ENCODE peak calls at places on chromosomes 3 and 15, in five cellular contexts. One of them, this sample, is unnamed.

GRCh38 chr15:51046016-51046415 is 48.7 kb downstream of the TNFAIP8L3 start:
- DNase-seq in A549: no peak
- DNase-seq in mucosa of descending colon: no peak
- DNase-seq in cardiac muscle cell: no peak
- DNase-seq in WERI-Rb-1: no peak
- DNase-seq in this sample: no peak

GRCh38 chr3:29430558-29430971 is 149.7 kb downstream of the RBMS3 start:
- DNase-seq in WERI-Rb-1: no peak
- DNase-seq in A549: peak
- DNase-seq in mucosa of descending colon: no peak
- DNase-seq in cardiac muscle cell: no peak
- DNase-seq in this sample: no peak

GRCh38 chr3:43043793-43044192 is 62.1 kb downstream of the POMGNT2 start:
- DNase-seq in WERI-Rb-1: no peak
- DNase-seq in cardiac muscle cell: no peak
- DNase-seq in A549: no peak
- DNase-seq in mucosa of descending colon: no peak
- DNase-seq in this sample: no peak

GRCh38 chr3:122100591-122101491 is 45.7 kb downstream of the CD86 start:
- DNase-seq in A549: peak
- DNase-seq in cardiac muscle cell: no peak
- DNase-seq in mucosa of descending colon: no peak
- DNase-seq in WERI-Rb-1: no peak
- DNase-seq in this sample: peak

GRCh38 chr3:180223268-180223667 is 186.5 kb upstream of the PEX5L start:
- DNase-seq in mucosa of descending colon: no peak
- DNase-seq in WERI-Rb-1: no peak
- DNase-seq in A549: no peak
- DNase-seq in cardiac muscle cell: no peak
- DNase-seq in this sample: no peak

GRCh38 chr3:35651456-35651855 is 12.1 kb downstream of the ARPP21 start:
- DNase-seq in A549: no peak
- DNase-seq in WERI-Rb-1: no peak
- DNase-seq in mucosa of descending colon: no peak
- DNase-seq in cardiac muscle cell: no peak
- DNase-seq in this sample: no peak

GRCh38 chr3:48402281-48402732 is 27.6 kb downstream of the PLXNB1 start:
- DNase-seq in mucosa of descending colon: peak
- DNase-seq in A549: no peak
- DNase-seq in cardiac muscle cell: no peak
- DNase-seq in WERI-Rb-1: peak
- DNase-seq in this sample: peak

GRCh38 chr3:49238274-49239127 is 38.5 kb downstream of the C3orf62 start:
- DNase-seq in A549: no peak
- DNase-seq in cardiac muscle cell: peak
- DNase-seq in WERI-Rb-1: no peak
- DNase-seq in mucosa of descending colon: no peak
- DNase-seq in this sample: peak

GRCh38 chr3:32313169-32313568 is 74.7 kb downstream of the CMTM8 start:
- DNase-seq in WERI-Rb-1: no peak
- DNase-seq in cardiac muscle cell: no peak
- DNase-seq in mucosa of descending colon: no peak
- DNase-seq in A549: no peak
- DNase-seq in this sample: no peak

GRCh38 chr3:193744048-193744821 is 151.2 kb downstream of the OPA1 start:
- DNase-seq in WERI-Rb-1: no peak
- DNase-seq in mucosa of descending colon: no peak
- DNase-seq in cardiac muscle cell: peak
- DNase-seq in A549: peak
- DNase-seq in this sample: peak

GRCh38 chr3:193742628-193743027 is 149.6 kb downstream of the OPA1 start:
- DNase-seq in mucosa of descending colon: no peak
- DNase-seq in WERI-Rb-1: no peak
- DNase-seq in A549: no peak
- DNase-seq in cardiac muscle cell: no peak
- DNase-seq in this sample: no peak

GRCh38 chr3:193743702-193744047 is 150.7 kb downstream of the OPA1 start:
- DNase-seq in A549: peak
- DNase-seq in cardiac muscle cell: no peak
- DNase-seq in WERI-Rb-1: no peak
- DNase-seq in mucosa of descending colon: no peak
- DNase-seq in this sample: peak

GRCh38 chr3:193746832-193747231 is 153.8 kb downstream of the OPA1 start:
- DNase-seq in mucosa of descending colon: no peak
- DNase-seq in cardiac muscle cell: no peak
- DNase-seq in WERI-Rb-1: no peak
- DNase-seq in A549: no peak
- DNase-seq in this sample: no peak

GRCh38 chr3:193744822-193745684 is 152.0 kb downstream of the OPA1 start:
- DNase-seq in A549: no peak
- DNase-seq in cardiac muscle cell: peak
- DNase-seq in mucosa of descending colon: no peak
- DNase-seq in WERI-Rb-1: no peak
- DNase-seq in this sample: no peak
- H3K4me3 ChIP-seq in A549: no peak
- H3K4me3 ChIP-seq in cardiac muscle cell: no peak
- H3K4me3 ChIP-seq in mucosa of descending colon: no peak
- H3K4me3 ChIP-seq in WERI-Rb-1: no peak
- H3K4me3 ChIP-seq in this sample: no peak

GRCh38 chr3:142447852-142448315 is at the start of gene XRN1:
- DNase-seq in WERI-Rb-1: peak
- DNase-seq in mucosa of descending colon: peak
- DNase-seq in cardiac muscle cell: peak
- DNase-seq in A549: peak
- DNase-seq in this sample: peak

GRCh38 chr3:142450881-142451280 is 3.0 kb upstream of the XRN1 start:
- DNase-seq in cardiac muscle cell: no peak
- DNase-seq in WERI-Rb-1: no peak
- DNase-seq in A549: no peak
- DNase-seq in mucosa of descending colon: no peak
- DNase-seq in this sample: peak

GRCh38 chr3:142447308-142447851 is 457 bp downstream of the XRN1 start:
- DNase-seq in mucosa of descending colon: peak
- DNase-seq in A549: peak
- DNase-seq in cardiac muscle cell: peak
- DNase-seq in WERI-Rb-1: no peak
- DNase-seq in this sample: peak

GRCh38 chr3:142448424-142448823 is 587 bp upstream of the XRN1 start:
- DNase-seq in A549: no peak
- DNase-seq in mucosa of descending colon: no peak
- DNase-seq in cardiac muscle cell: no peak
- DNase-seq in WERI-Rb-1: no peak
- DNase-seq in this sample: no peak

DNA sequence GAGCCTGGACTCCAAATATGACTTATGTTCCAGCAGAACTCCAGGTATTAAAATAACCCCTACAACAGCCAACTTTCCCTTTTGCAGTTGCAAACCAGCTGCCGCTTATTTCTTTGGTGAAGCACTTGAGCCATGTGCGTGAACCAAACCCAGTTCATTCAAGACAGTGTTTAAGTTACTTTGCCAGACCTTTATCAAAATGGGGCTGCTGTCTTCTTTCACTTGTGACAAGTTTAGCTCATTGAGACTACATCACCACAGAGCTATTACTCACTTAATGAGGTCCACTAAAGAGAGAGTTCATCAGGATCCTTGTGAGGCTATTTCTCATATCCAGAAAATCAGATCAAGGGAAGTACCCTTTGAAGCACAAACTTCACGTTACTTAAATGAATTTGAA is 2.4 kb upstream of the XRN1 start:
- DNase-seq in WERI-Rb-1: no peak
- DNase-seq in mucosa of descending colon: no peak
- DNase-seq in A549: no peak
- DNase-seq in cardiac muscle cell: no peak
- DNase-seq in this sample: no peak
- TF ChIP-seq CTCF in WERI-Rb-1: no peak
- TF ChIP-seq CTCF in mucosa of descending colon: no peak
- TF ChIP-seq CTCF in A549: no peak
- TF ChIP-seq CTCF in cardiac muscle cell: no peak
- TF ChIP-seq CTCF in this sample: no peak

DNA sequence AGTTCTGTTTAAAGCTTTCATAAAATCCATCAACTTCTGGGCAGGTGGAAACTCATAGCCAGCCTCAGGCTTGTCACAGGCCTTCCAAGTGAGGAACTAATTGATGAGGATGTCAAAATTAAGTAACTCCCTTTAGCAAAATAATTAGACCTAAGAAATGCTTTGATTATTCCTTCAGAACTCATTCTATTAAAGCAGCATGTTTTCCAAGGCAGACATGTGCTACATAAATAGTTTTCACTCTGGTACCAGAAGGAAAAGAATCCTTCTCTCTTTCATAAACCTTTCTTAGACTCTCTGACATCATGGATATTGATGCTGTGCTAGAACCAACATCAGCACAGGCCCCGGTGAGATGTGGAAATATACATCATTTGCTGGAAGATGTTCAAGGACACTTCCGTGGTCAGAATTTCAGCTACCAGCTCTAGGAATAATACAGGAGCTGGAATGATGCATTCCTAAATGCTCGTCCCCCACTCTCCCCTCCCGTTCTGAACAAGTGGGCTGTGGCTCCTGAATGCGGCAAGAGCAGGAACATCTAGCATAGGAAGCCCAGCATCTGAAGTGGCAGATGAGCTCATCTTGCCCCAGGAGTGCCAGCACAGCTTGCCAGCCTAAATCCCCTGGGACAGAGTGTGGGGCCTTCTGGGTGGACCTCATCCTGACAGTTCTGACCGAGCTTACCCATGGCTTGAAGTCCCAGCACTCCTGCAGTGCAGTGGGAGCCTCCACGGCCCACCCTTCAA is 82.4 kb downstream of the WWTR1 start:
- DNase-seq in mucosa of descending colon: no peak
- DNase-seq in A549: peak
- DNase-seq in WERI-Rb-1: no peak
- DNase-seq in cardiac muscle cell: no peak
- DNase-seq in this sample: peak
- H3K4me3 ChIP-seq in mucosa of descending colon: no peak
- H3K4me3 ChIP-seq in A549: peak
- H3K4me3 ChIP-seq in WERI-Rb-1: no peak
- H3K4me3 ChIP-seq in cardiac muscle cell: no peak
- H3K4me3 ChIP-seq in this sample: no peak

GRCh38 chr15:70517194-70517590 is 246.2 kb downstream of the UACA start:
- DNase-seq in A549: no peak
- DNase-seq in WERI-Rb-1: no peak
- DNase-seq in cardiac muscle cell: no peak
- DNase-seq in mucosa of descending colon: peak
- DNase-seq in this sample: peak

GRCh38 chr15:70518201-70519003 is 245.0 kb downstream of the UACA start:
- DNase-seq in WERI-Rb-1: no peak
- DNase-seq in cardiac muscle cell: no peak
- DNase-seq in A549: no peak
- DNase-seq in mucosa of descending colon: no peak
- DNase-seq in this sample: no peak

GRCh38 chr15:70519004-70519365 is 244.4 kb downstream of the UACA start:
- DNase-seq in WERI-Rb-1: no peak
- DNase-seq in A549: no peak
- DNase-seq in mucosa of descending colon: no peak
- DNase-seq in cardiac muscle cell: no peak
- DNase-seq in this sample: no peak

GRCh38 chr15:70514236-70514635 is 249.1 kb downstream of the UACA start:
- DNase-seq in cardiac muscle cell: no peak
- DNase-seq in A549: no peak
- DNase-seq in mucosa of descending colon: no peak
- DNase-seq in WERI-Rb-1: no peak
- DNase-seq in this sample: no peak

DNA sequence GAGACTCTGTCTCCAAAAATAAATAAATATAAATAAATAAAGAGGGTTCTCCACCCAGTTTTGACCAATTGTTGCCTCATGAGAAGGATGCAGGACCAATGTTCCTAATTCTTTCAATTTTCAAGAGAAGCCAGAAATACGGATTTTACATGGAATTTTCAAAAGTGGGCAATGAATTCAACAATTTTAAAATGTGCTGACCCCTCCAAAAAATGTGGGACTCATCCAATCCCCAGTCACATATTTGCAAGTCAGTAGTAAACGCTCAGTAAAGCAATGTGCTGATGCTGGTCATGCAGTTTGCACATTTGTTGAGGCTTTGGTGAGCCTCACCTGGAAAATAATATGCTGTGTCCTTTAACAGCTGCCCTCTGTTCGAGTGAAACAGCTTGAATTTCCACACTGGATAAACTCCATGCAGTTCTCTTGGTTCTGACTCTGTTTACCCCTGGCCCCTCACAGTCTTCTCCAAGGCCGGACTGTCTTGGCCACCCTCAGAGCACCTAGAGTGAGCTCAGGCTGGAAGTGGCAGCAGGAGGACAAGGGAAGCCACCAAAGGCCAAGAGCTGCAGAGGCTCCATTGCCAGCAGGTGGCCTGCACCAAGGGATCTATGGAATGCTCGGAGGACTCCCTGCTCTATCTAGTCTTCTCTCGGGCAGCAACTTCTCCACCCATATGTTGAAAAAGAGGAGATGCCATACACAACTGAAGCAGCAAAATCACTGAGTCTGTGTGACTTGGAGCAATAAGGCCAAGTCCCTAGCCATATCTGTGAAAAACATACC is 246.8 kb downstream of the UACA start:
- DNase-seq in mucosa of descending colon: no peak
- DNase-seq in A549: no peak
- DNase-seq in cardiac muscle cell: no peak
- DNase-seq in WERI-Rb-1: no peak
- DNase-seq in this sample: no peak
- TF ChIP-seq CTCF in mucosa of descending colon: no peak
- TF ChIP-seq CTCF in A549: no peak
- TF ChIP-seq CTCF in cardiac muscle cell: no peak
- TF ChIP-seq CTCF in WERI-Rb-1: peak
- TF ChIP-seq CTCF in this sample: peak

GRCh38 chr3:129938140-129938930 is 36.2 kb upstream of the TRH start:
- DNase-seq in A549: no peak
- DNase-seq in mucosa of descending colon: no peak
- DNase-seq in cardiac muscle cell: no peak
- DNase-seq in WERI-Rb-1: peak
- DNase-seq in this sample: no peak

GRCh38 chr3:129937717-129938116 is 36.8 kb upstream of the TRH start:
- DNase-seq in A549: no peak
- DNase-seq in cardiac muscle cell: no peak
- DNase-seq in WERI-Rb-1: no peak
- DNase-seq in mucosa of descending colon: no peak
- DNase-seq in this sample: no peak

GRCh38 chr3:129933471-129933870 is 40.0 kb upstream of the TMCC1 start:
- DNase-seq in mucosa of descending colon: no peak
- DNase-seq in A549: no peak
- DNase-seq in cardiac muscle cell: no peak
- DNase-seq in WERI-Rb-1: no peak
- DNase-seq in this sample: no peak

GRCh38 chr3:129934234-129935123 is 40.0 kb upstream of the TRH start:
- DNase-seq in A549: peak
- DNase-seq in cardiac muscle cell: peak
- DNase-seq in WERI-Rb-1: no peak
- DNase-seq in mucosa of descending colon: peak
- DNase-seq in this sample: peak

GRCh38 chr3:129936757-129937156 is 37.8 kb upstream of the TRH start:
- DNase-seq in WERI-Rb-1: no peak
- DNase-seq in cardiac muscle cell: no peak
- DNase-seq in mucosa of descending colon: peak
- DNase-seq in A549: peak
- DNase-seq in this sample: peak
- H3K4me3 ChIP-seq in WERI-Rb-1: no peak
- H3K4me3 ChIP-seq in cardiac muscle cell: no peak
- H3K4me3 ChIP-seq in mucosa of descending colon: no peak
- H3K4me3 ChIP-seq in A549: peak
- H3K4me3 ChIP-seq in this sample: peak

GRCh38 chr3:187852842-187853727 is 107.8 kb upstream of the BCL6 start:
- DNase-seq in WERI-Rb-1: no peak
- DNase-seq in mucosa of descending colon: no peak
- DNase-seq in cardiac muscle cell: no peak
- DNase-seq in A549: peak
- DNase-seq in this sample: peak
- TF ChIP-seq CTCF in WERI-Rb-1: no peak
- TF ChIP-seq CTCF in mucosa of descending colon: no peak
- TF ChIP-seq CTCF in cardiac muscle cell: no peak
- TF ChIP-seq CTCF in A549: no peak
- TF ChIP-seq CTCF in this sample: no peak

This sample was measured in bronchial epithelial cell.